ENCODE peak calls at places on chromosomes 6 and 20, in nine cellular contexts. V is astrocyte of the spinal cord; Z is heart right ventricle; U is C1 segment of cervical spinal cord; H is putamen; W is memory B cell; R is Calu3; Q is endothelial cell of umbilical vein; A is stimulated activated CD4-positive, alpha-beta T cell treated with anti-CD3 and anti-CD28 coated beads, Interleukin-1b, Interleukin-23, amount 100 ng/mL, for 24 hours. M is an unnamed sample.

GRCh38 chr20:32458061-32458836 is 100.1 kb downstream of the ASXL1 start:
- DNase-seq in V (no peak), Z (no peak), U (peak), H (no peak), W (no peak), R (no peak), Q (no peak), A (no peak), M (no peak)

GRCh38 chr6:30683137-30683979 is 3.1 kb downstream of the PPP1R18 start:
- DNase-seq in V (no peak), Z (peak), U (no peak), H (no peak), W (no peak), R (no peak), Q (peak), A (no peak), M (no peak)

GRCh38 chr6:29826271-29826670 is 1.4 kb upstream of the HLA-G start:
- DNase-seq in V (no peak), Z (no peak), U (no peak), H (no peak), W (no peak), R (no peak), Q (no peak), A (no peak), M (no peak)

GRCh38 chr20:62744761-62745160 is 36.1 kb downstream of the NTSR1 start:
- DNase-seq in V (no peak), Z (peak), U (no peak), H (no peak), W (no peak), R (no peak), Q (no peak), A (no peak), M (no peak)

GRCh38 chr6:79984261-79984660 is 20.2 kb upstream of the TTK start:
- DNase-seq in V (peak), Z (no peak), U (no peak), H (no peak), W (no peak), R (peak), Q (peak), A (no peak), M (no peak)

GRCh38 chr6:5325173-5325572 is 63.9 kb downstream of the FARS2 start:
- DNase-seq in V (no peak), Z (no peak), U (no peak), H (peak), W (no peak), R (no peak), Q (no peak), A (no peak), M (peak)

GRCh38 chr20:23926941-23927872 is 47.7 kb upstream of the CST5 start:
- DNase-seq in V (no peak), Z (no peak), U (no peak), H (no peak), W (no peak), R (no peak), Q (no peak), A (no peak), M (no peak)

GRCh38 chr6:41209547-41209951 is 8.6 kb upstream of the TREML2 start:
- DNase-seq in V (no peak), Z (no peak), U (no peak), H (no peak), W (no peak), R (no peak), Q (no peak), A (no peak), M (no peak)

GRCh38 chr20:59647271-59647670 is 42.9 kb downstream of the PHACTR3 start:
- DNase-seq in V (no peak), Z (no peak), U (no peak), H (no peak), W (no peak), R (no peak), Q (no peak), A (no peak), M (no peak)

GRCh38 chr6:106964954-106965353 is 9.6 kb downstream of the CD24 start:
- DNase-seq in V (no peak), Z (no peak), U (no peak), H (no peak), W (no peak), R (no peak), Q (no peak), A (no peak), M (no peak)

GRCh38 chr6:7888587-7889357 is 21.8 kb downstream of the TXNDC5 start:
- DNase-seq in V (no peak), Z (no peak), U (no peak), H (no peak), W (no peak), R (no peak), Q (peak), A (no peak), M (no peak)

GRCh38 chr6:33692760-33693158 is 18.7 kb downstream of the UQCC2 start:
- DNase-seq in V (no peak), Z (peak), U (no peak), H (no peak), W (peak), R (no peak), Q (no peak), A (no peak), M (no peak)

GRCh38 chr6:3196770-3197169 is 30.7 kb downstream of the TUBB2B start:
- DNase-seq in V (no peak), Z (no peak), U (no peak), H (no peak), W (no peak), R (no peak), Q (no peak), A (no peak), M (no peak)

GRCh38 chr6:166955865-166956443 is 396 bp downstream of the RNASET2 start:
- DNase-seq in V (peak), Z (no peak), U (no peak), H (no peak), W (no peak), R (no peak), Q (no peak), A (no peak), M (no peak)

GRCh38 chr6:89122625-89123024 is 4.8 kb upstream of the SRSF12 start:
- DNase-seq in V (peak), Z (no peak), U (peak), H (peak), W (no peak), R (peak), Q (peak), A (no peak), M (peak)

GRCh38 chr20:4167261-4168004 is 152.1 kb upstream of the RNF24 start:
- DNase-seq in V (peak), Z (no peak), U (no peak), H (peak), W (no peak), R (peak), Q (no peak), A (no peak), M (peak)